ENCODE peak calls at places on chromosomes 12 and 14, in ten cellular contexts. K is transverse colon, M is body of pancreas, L is ovary, C is adrenal gland, E is upper lobe of left lung, A is heart left ventricle, I is stomach, S is GM12878, W is prostate gland. N is an unnamed sample. For H3K27me3, the result is how much of the 10 kb centered on the place peaks cover.

GRCh38 chr12:4829161-4829792 is 80.4 kb upstream of the KCNA1 start:
- DNase-seq in L (no peak), M (no peak), W (no peak), A (no peak), S (peak), I (no peak), K (no peak), E (no peak), C (no peak), N (no peak)

GRCh38 chr12:21771311-21771710 is 3.2 kb downstream of the KCNJ8 start:
- DNase-seq in K (no peak), L (no peak), A (no peak), I (no peak), C (no peak), S (no peak), E (no peak), M (no peak), W (no peak), N (no peak)

GRCh38 chr14:75202671-75203070 is 26.3 kb upstream of the TMED10 start:
- DNase-seq in C (no peak), M (no peak), W (no peak), L (no peak), A (no peak), S (no peak), K (no peak), E (no peak), I (no peak), N (no peak)

GRCh38 chr12:59736359-59736758 is 140.5 kb downstream of the SLC16A7 start:
- DNase-seq in I (no peak), K (no peak), A (no peak), M (peak), W (no peak), C (no peak), S (no peak), E (no peak), L (no peak), N (no peak)

GRCh38 chr14:94562019-94562418 is 777 bp downstream of the SERPINA4 start:
- DNase-seq in I (no peak), L (no peak), C (no peak), S (no peak), W (no peak), A (no peak), K (no peak), E (peak), M (no peak), N (peak)

GRCh38 chr12:26434299-26434915 is 239.0 kb downstream of the SSPN start:
- DNase-seq in L (no peak), S (no peak), A (no peak), E (no peak), I (no peak), M (peak), K (peak), C (no peak), W (no peak), N (peak)

GRCh38 chr14:24982472-24983155 is 67.3 kb downstream of the STXBP6 start:
- DNase-seq in A (no peak), E (no peak), M (no peak), S (no peak), C (no peak), L (no peak), I (no peak), W (peak), K (no peak), N (no peak)

GRCh38 chr14:75273272-75274044 is 5.2 kb upstream of the FOS start:
- DNase-seq in L (no peak), I (no peak), W (no peak), C (peak), E (peak), K (peak), M (no peak), A (peak), S (no peak), N (no peak)

GRCh38 chr14:30142216-30142615 is 214.6 kb upstream of the PRKD1 start:
- DNase-seq in E (no peak), K (no peak), A (no peak), C (no peak), M (no peak), L (no peak), S (no peak), I (no peak), W (no peak), N (no peak)

DNA sequence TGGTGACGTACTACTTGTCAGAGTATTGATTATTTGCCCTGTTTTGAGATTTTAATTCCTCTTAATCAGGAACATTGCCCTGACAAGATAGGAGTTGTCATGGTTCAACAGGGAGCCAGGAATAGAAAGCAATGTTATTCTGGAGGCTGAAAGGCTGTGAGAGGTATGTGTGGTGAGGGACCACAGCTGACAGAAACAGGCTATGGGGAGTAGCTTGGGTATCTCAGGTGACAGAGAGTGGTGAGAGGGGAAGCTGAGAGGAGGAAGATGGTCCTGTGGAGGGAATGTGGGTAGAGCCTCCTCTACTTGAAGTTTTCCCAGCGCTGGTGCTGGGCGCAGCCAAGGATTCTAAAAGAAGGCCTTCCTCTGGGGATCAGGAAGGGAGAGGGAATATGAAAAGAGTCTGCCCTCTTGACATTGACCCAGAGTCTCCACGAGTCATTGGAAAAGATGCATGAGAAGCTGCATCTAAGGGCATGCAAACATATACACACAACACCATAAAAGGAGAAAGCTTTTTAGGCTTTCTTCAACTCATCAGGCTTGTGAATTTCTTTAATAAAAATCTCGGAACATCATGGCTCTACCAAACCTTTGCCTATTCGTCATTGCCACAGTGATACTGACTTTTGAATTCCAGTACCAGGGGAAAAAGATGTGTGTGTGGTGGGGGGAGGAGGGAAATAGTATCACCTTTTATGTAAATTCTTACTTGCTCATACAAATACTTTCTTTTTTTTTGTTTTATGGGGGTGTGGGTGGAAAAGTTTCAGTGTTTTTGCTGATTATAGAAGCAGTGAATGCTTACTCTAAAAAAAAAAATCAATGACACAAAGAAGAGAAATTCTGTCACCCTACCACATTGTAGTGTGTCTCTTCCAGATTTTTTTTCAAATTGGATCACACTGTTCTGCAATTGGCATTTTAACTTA is 39.9 kb upstream of the DHRS7 start:
- DNase-seq in E (no peak), C (no peak), A (no peak), L (no peak), W (no peak), S (peak), I (no peak), M (no peak), K (no peak), N (no peak)
- H3K27ac ChIP-seq in E (no peak), C (no peak), A (peak), L (no peak), W (no peak), S (peak), I (no peak), M (no peak), K (no peak), N (no peak)

DNA sequence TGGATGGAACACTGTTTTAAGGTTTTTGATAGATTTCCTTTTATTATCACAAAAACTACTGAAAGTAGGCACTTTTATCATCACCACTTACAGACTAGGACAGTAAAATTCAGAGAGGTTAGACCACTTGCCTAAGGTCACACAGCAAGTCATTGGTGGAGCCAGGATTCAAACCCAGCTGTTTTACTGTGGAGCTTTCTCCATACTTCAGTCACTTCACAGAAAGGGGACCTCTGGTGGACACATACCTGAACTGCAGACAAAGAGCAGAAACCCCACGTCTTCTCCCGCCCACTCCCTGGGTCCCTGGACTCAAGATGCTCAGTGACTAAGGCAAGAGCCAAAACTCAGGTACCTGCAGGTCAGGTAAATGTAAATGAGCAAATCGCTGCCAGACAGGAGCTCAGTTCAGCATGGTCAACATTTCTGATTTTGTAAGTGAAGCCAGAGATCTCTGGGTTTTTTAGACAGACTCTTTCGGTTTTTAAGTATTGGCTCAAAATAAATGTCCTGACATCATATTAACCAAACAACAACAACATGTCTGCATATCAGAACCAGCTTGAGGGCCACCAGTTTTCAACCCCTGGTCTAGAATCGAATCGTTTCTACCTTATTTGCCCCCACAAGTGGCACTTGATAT is 111.0 kb downstream of the KSR2 start:
- DNase-seq in A (no peak), M (peak), L (no peak), W (no peak), C (peak), K (peak), I (peak), E (peak), S (peak), N (peak)
- H3K27me3 ChIP-seq in A (under half), M (under half), L (under half), W (under half), C (under half), K (under half), I (under half), E (under half), S (under half), N (under half)

GRCh38 chr12:53098354-53098981 is 1.0 kb downstream of the IGFBP6 start:
- DNase-seq in L (peak), M (no peak), I (peak), A (no peak), S (no peak), C (no peak), K (peak), W (no peak), E (no peak), N (no peak)

GRCh38 chr12:53100466-53101151 is 2.7 kb upstream of the SOAT2 start:
- DNase-seq in L (no peak), A (no peak), C (no peak), K (no peak), E (no peak), M (no peak), I (peak), S (no peak), W (no peak), N (no peak)

GRCh38 chr12:53097207-53097563 is 282 bp upstream of the IGFBP6 start:
- DNase-seq in I (no peak), C (no peak), A (no peak), L (no peak), K (no peak), W (no peak), S (no peak), M (no peak), E (no peak), N (peak)

GRCh38 chr12:53097564-53098353 is at the start of gene IGFBP6:
- DNase-seq in I (peak), L (peak), K (peak), A (peak), M (peak), S (no peak), C (peak), E (peak), W (no peak), N (peak)

GRCh38 chr12:53098982-53099651 is 1.6 kb downstream of the IGFBP6 start:
- DNase-seq in E (peak), K (peak), A (peak), W (peak), S (no peak), L (peak), C (peak), I (peak), M (peak), N (peak)
- TF ChIP-seq POLR2A in E (no peak), K (no peak), A (no peak), W (peak), S (no peak), L (no peak), C (no peak), I (no peak), M (no peak), N (no peak)

DNA sequence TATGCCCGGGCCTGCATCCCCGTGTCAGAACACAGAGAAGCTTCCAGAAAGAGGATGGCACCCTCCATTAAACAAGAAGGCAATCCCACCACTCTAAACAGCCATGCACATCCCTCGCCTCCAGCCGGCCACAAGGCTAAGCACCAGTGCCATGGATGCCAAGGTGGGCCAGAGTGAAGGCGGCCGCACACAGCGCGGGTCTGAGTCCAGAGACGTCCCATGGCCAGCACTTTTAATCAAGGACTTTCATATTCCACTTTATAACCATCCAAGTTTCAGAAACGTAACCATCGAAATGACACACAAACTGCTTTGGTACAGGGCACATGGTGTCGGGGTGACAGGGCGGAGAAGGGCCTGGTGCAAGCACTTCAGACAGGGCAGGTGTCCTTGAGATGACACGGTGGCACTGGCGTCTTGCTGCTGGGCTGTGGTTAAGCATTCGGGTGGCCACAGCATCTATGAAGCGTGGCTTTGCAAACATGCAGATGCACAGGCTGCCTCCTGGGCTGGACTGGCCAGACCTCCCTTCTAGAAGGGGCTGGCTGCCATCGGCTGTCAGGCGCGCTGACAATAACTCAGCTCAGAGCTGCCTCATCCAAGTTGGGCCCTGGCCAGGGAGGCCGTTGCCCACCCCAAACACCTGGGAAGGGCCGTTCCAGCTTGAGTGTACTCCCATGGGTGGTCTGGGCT is 117.2 kb downstream of the RFLNA start:
- DNase-seq in M (no peak), E (no peak), L (no peak), I (no peak), S (no peak), C (no peak), A (no peak), K (no peak), W (no peak), N (no peak)
- H3K27ac ChIP-seq in M (peak), E (peak), L (peak), I (peak), S (no peak), C (peak), A (peak), K (peak), W (peak), N (peak)

DNA sequence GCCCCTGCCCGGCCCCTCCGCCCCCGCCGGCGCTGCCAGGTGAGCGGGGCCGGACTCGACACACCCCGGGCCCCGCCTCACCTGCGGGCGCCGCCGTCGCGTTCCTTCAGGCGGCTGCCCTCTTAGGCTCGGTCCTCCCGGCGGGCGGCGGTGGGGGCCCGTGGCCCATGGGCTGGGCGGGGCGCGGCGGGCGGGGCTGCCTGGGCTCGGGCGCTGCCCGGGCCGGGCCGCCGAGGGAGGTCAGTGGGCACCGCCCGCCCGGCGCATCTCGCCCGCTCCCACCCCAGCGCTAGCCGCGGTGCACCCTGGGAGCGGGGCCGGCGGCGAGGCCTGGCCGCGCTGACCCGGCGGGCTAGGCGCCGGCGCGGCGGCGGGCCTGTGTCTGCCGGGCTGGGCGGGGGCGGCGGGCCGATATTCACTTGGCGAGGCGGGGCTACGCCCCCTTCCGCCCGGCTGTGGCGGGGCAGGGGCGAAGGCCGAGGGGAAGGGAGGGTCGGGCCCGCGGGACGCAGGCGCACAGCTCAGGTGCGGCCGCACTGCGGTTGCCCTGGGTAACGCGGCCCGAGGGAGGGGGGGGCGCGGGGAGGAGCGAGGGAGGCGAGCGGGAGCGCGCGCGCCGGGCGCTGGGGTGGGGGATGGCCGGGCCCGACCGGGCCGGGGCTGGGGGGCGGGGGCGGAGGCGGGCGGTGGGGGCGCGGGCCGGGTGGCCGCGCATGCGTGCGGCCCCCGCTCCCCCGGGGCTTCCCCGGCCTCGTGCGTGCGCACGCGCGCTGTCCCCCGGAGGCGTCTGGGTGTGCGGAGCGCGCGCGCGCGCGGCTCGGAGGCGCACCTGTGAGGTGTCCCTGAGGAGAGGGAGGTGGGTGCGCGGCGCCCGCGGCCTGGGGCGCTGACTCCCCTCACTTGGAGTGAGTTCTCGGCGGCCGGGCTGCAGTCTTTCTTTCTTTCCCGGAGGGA is at the start of the genes CCDC92 and ZNF664:
- DNase-seq in L (peak), C (peak), E (peak), M (peak), W (peak), S (peak), K (peak), A (peak), I (peak), N (peak)
- H3K27me3 ChIP-seq in L (under half), C (under half), E (under half), M (under half), W (under half), S (under half), K (under half), A (under half), I (under half), N (under half)

GRCh38 chr14:23009939-23010718 is at the start of gene C14orf93:
- DNase-seq in A (peak), E (peak), I (peak), C (peak), L (peak), S (no peak), M (peak), K (peak), W (peak), N (peak)
- TF ChIP-seq POLR2A in A (no peak), E (peak), I (no peak), C (no peak), L (no peak), S (peak), M (no peak), K (peak), W (peak), N (no peak)

N was measured in testis.